ENCODE peak calls at places on chromosomes 6 and 20, in six cellular contexts. One of them, this sample, is unnamed.
A peak's percentile ranks its signal among the peaks of the same experiment; 100 is the strongest.

GRCh38 chr20:5400164-5400762 is 83.5 kb upstream of the PROKR2 start:
- DNase-seq in transverse colon: no peak
- DNase-seq in AG04449: no peak
- DNase-seq in cardiac fibroblast: peak; percentile 36
- DNase-seq in pancreas: no peak
- DNase-seq in IMR-90: peak; percentile 16
- DNase-seq in this sample: peak; percentile 24

GRCh38 chr6:34424200-34425131 is 1.4 kb downstream of the RPS10 start:
- DNase-seq in transverse colon: no peak
- DNase-seq in AG04449: no peak
- DNase-seq in cardiac fibroblast: no peak
- DNase-seq in pancreas: no peak
- DNase-seq in IMR-90: no peak
- DNase-seq in this sample: no peak

GRCh38 chr6:106906227-106906626 is 68.3 kb downstream of the CD24 start:
- DNase-seq in transverse colon: no peak
- DNase-seq in AG04449: no peak
- DNase-seq in cardiac fibroblast: no peak
- DNase-seq in pancreas: no peak
- DNase-seq in IMR-90: no peak
- DNase-seq in this sample: no peak

GRCh38 chr6:13725052-13725451 is 13.4 kb upstream of the RANBP9 start:
- DNase-seq in transverse colon: no peak
- DNase-seq in AG04449: no peak
- DNase-seq in cardiac fibroblast: no peak
- DNase-seq in pancreas: no peak
- DNase-seq in IMR-90: no peak
- DNase-seq in this sample: no peak

GRCh38 chr6:26530203-26530602 is 8.0 kb upstream of the HMGN4 start:
- DNase-seq in transverse colon: no peak
- DNase-seq in AG04449: no peak
- DNase-seq in cardiac fibroblast: no peak
- DNase-seq in pancreas: no peak
- DNase-seq in IMR-90: no peak
- DNase-seq in this sample: no peak

GRCh38 chr20:9515761-9516657 is 1.6 kb downstream of the LAMP5 start:
- DNase-seq in transverse colon: no peak
- DNase-seq in AG04449: no peak
- DNase-seq in cardiac fibroblast: no peak
- DNase-seq in pancreas: peak; percentile 29
- DNase-seq in IMR-90: no peak
- DNase-seq in this sample: no peak

GRCh38 chr6:133463789-133464188 is 222.6 kb downstream of the EYA4 start:
- DNase-seq in transverse colon: no peak
- DNase-seq in AG04449: no peak
- DNase-seq in cardiac fibroblast: no peak
- DNase-seq in pancreas: no peak
- DNase-seq in IMR-90: no peak
- DNase-seq in this sample: no peak

GRCh38 chr6:51569594-51569993 is 517.8 kb downstream of the PKHD1 start:
- DNase-seq in transverse colon: no peak
- DNase-seq in AG04449: no peak
- DNase-seq in cardiac fibroblast: no peak
- DNase-seq in pancreas: no peak
- DNase-seq in IMR-90: no peak
- DNase-seq in this sample: no peak

GRCh38 chr6:169959129-169960002 is 207.9 kb downstream of the ERMARD start:
- DNase-seq in transverse colon: peak; percentile 73
- DNase-seq in AG04449: no peak
- DNase-seq in cardiac fibroblast: no peak
- DNase-seq in pancreas: peak; percentile 53
- DNase-seq in IMR-90: no peak
- DNase-seq in this sample: no peak

GRCh38 chr6:38552136-38552535 is 87.6 kb downstream of the BTBD9 start:
- DNase-seq in transverse colon: no peak
- DNase-seq in AG04449: no peak
- DNase-seq in cardiac fibroblast: no peak
- DNase-seq in pancreas: no peak
- DNase-seq in IMR-90: no peak
- DNase-seq in this sample: no peak

GRCh38 chr20:11274137-11274536 is 600.3 kb upstream of the JAG1 start:
- DNase-seq in transverse colon: no peak
- DNase-seq in AG04449: peak; percentile 55
- DNase-seq in cardiac fibroblast: peak; percentile 84
- DNase-seq in pancreas: peak; percentile 43
- DNase-seq in IMR-90: peak; percentile 79
- DNase-seq in this sample: peak; percentile 67

GRCh38 chr20:58287638-58288037 is 21.9 kb upstream of the RAB22A start:
- DNase-seq in transverse colon: no peak
- DNase-seq in AG04449: no peak
- DNase-seq in cardiac fibroblast: peak; percentile 9
- DNase-seq in pancreas: no peak
- DNase-seq in IMR-90: no peak
- DNase-seq in this sample: no peak

GRCh38 chr6:125077453-125077852 is 76.1 kb upstream of the TPD52L1 start:
- DNase-seq in transverse colon: no peak
- DNase-seq in AG04449: no peak
- DNase-seq in cardiac fibroblast: no peak
- DNase-seq in pancreas: no peak
- DNase-seq in IMR-90: no peak
- DNase-seq in this sample: peak; percentile 34

GRCh38 chr6:122829456-122829855 is 40.4 kb downstream of the SMPDL3A start:
- DNase-seq in transverse colon: no peak
- DNase-seq in AG04449: no peak
- DNase-seq in cardiac fibroblast: no peak
- DNase-seq in pancreas: no peak
- DNase-seq in IMR-90: no peak
- DNase-seq in this sample: no peak

GRCh38 chr20:44166477-44166876 is 20.5 kb downstream of the JPH2 start:
- DNase-seq in transverse colon: no peak
- DNase-seq in AG04449: no peak
- DNase-seq in cardiac fibroblast: peak; percentile 82
- DNase-seq in pancreas: no peak
- DNase-seq in IMR-90: peak; percentile 12
- DNase-seq in this sample: peak; percentile 37

GRCh38 chr6:112745765-112746164 is 398.6 kb downstream of the RFPL4B start:
- DNase-seq in transverse colon: no peak
- DNase-seq in AG04449: no peak
- DNase-seq in cardiac fibroblast: no peak
- DNase-seq in pancreas: no peak
- DNase-seq in IMR-90: no peak
- DNase-seq in this sample: no peak

GRCh38 chr6:12060780-12061619 is 48.9 kb downstream of the HIVEP1 start:
- DNase-seq in transverse colon: peak; percentile 82
- DNase-seq in AG04449: no peak
- DNase-seq in cardiac fibroblast: peak; percentile 68
- DNase-seq in pancreas: peak; percentile 31
- DNase-seq in IMR-90: peak; percentile 51
- DNase-seq in this sample: peak; percentile 76

GRCh38 chr6:105326216-105326615 is 76.7 kb downstream of the PREP start:
- DNase-seq in transverse colon: peak; percentile 29
- DNase-seq in AG04449: no peak
- DNase-seq in cardiac fibroblast: peak; percentile 38
- DNase-seq in pancreas: peak; percentile 48
- DNase-seq in IMR-90: peak; percentile 76
- DNase-seq in this sample: peak; percentile 75

GRCh38 chr6:161222706-161223234 is 51.1 kb downstream of the AGPAT4 start:
- DNase-seq in transverse colon: no peak
- DNase-seq in AG04449: no peak
- DNase-seq in cardiac fibroblast: no peak
- DNase-seq in pancreas: no peak
- DNase-seq in IMR-90: no peak
- DNase-seq in this sample: no peak

GRCh38 chr6:36598739-36599318 is 4.7 kb downstream of the SRSF3 start:
- DNase-seq in transverse colon: peak; percentile 5
- DNase-seq in AG04449: no peak
- DNase-seq in cardiac fibroblast: no peak
- DNase-seq in pancreas: no peak
- DNase-seq in IMR-90: no peak
- DNase-seq in this sample: no peak

GRCh38 chr6:44051516-44051915 is 75.7 kb downstream of the MRPL14 start:
- DNase-seq in transverse colon: no peak
- DNase-seq in AG04449: no peak
- DNase-seq in cardiac fibroblast: peak; percentile 74
- DNase-seq in pancreas: peak; percentile 58
- DNase-seq in IMR-90: peak; percentile 90
- DNase-seq in this sample: peak; percentile 87

GRCh38 chr20:50625986-50626677 is 65.2 kb downstream of the RIPOR3 start:
- DNase-seq in transverse colon: peak; percentile 26
- DNase-seq in AG04449: no peak
- DNase-seq in cardiac fibroblast: peak; percentile 67
- DNase-seq in pancreas: peak; percentile 34
- DNase-seq in IMR-90: peak; percentile 39
- DNase-seq in this sample: peak; percentile 36

GRCh38 chr20:45969712-45970634 is 2.0 kb downstream of the ZNF335 start:
- DNase-seq in transverse colon: peak; percentile 19
- DNase-seq in AG04449: no peak
- DNase-seq in cardiac fibroblast: peak; percentile 77
- DNase-seq in pancreas: peak; percentile 36
- DNase-seq in IMR-90: peak; percentile 64
- DNase-seq in this sample: peak; percentile 73

GRCh38 chr6:41901882-41902519 is 6.8 kb upstream of the USP49 start:
- DNase-seq in transverse colon: peak; percentile 10
- DNase-seq in AG04449: no peak
- DNase-seq in cardiac fibroblast: peak; percentile 61
- DNase-seq in pancreas: peak; percentile 34
- DNase-seq in IMR-90: peak; percentile 16
- DNase-seq in this sample: no peak
- TF ChIP-seq CTCF in transverse colon: no peak
- TF ChIP-seq CTCF in AG04449: peak; percentile 14
- TF ChIP-seq CTCF in cardiac fibroblast: peak; percentile 38
- TF ChIP-seq CTCF in pancreas: no peak
- TF ChIP-seq CTCF in IMR-90: peak; percentile 29
- TF ChIP-seq CTCF in this sample: peak; percentile 28

DNA sequence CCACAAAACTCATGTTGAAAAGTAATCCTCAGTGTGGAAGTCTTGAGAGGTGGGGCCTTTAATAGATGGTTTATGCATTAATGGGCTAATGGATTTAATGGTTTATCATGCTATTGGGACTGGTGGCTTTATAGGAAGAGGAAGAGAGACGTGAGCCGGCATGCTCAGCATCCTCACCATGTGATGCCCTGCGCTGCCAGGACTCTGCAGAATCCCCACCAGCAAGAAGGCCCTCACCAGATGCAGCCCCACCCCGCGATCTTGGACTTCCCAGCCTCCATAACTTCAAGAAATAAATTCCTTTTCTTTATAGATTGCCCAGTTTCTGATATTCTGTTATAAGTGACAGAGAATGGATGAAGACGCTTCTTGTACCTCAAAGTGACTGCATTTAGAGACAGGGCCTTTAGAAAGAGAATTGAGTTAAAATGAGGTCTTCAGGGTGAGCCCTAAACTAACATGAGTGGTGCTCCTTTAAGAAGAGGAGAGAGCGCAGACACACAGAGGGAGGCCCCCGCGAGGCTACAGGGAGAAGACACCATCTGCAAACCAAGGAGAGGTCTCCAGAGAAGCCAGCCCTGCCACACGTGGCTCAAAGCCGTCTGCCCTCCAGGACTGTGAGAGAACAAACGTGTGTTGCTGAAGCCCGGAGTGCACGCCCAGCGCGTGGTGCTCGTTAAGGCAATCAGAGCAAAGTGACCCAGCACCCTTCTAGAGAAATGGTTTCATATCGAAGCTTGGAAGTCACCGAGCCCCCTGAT is 56.9 kb downstream of the IRF4 start:
- DNase-seq in transverse colon: no peak
- DNase-seq in AG04449: no peak
- DNase-seq in cardiac fibroblast: no peak
- DNase-seq in pancreas: no peak
- DNase-seq in IMR-90: no peak
- DNase-seq in this sample: no peak
- H3K4me3 ChIP-seq in transverse colon: no peak overlapping the region
- H3K4me3 ChIP-seq in AG04449: no peak overlapping the region
- H3K4me3 ChIP-seq in cardiac fibroblast: no peak overlapping the region
- H3K4me3 ChIP-seq in pancreas: no peak overlapping the region
- H3K4me3 ChIP-seq in IMR-90: no peak overlapping the region
- H3K4me3 ChIP-seq in this sample: no peak overlapping the region

DNA sequence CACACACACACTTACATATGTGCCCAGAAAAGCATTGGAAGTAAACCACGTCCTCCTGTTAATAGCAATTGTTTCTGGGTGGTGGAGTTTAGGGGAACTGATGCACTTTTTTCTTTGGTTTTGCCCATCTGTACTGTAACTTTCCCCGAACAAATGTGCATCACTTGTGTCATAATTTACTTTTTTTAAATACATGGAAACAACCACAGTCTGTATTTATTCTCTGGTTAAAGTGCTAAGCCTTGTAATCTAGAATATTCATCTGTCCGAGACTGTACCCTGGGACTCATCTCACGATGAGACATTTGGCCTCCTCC is 61.5 kb upstream of the CD93 start:
- DNase-seq in transverse colon: no peak
- DNase-seq in AG04449: no peak
- DNase-seq in cardiac fibroblast: no peak
- DNase-seq in pancreas: no peak
- DNase-seq in IMR-90: no peak
- DNase-seq in this sample: no peak
- TF ChIP-seq CTCF in transverse colon: no peak
- TF ChIP-seq CTCF in AG04449: no peak
- TF ChIP-seq CTCF in cardiac fibroblast: no peak
- TF ChIP-seq CTCF in pancreas: no peak
- TF ChIP-seq CTCF in IMR-90: no peak
- TF ChIP-seq CTCF in this sample: no peak

DNA sequence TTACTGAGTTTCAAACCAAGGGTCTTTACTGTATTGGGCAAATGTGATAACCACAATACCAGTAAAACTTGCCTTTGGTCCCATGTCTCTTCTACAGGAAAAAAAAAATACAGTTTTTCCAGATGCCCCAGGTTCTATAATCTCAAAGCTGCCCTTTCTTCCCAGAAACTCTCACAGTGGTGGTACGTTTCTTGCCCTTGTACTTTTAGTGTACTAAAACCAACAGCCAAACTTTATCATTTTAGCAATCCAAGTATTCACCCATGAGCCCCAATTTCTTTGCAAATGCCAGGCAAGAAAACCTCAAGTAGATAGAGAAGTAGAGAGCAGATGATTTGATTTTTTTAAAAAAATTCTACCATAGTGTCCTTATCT is 157.8 kb downstream of the OR2B2 start:
- DNase-seq in transverse colon: no peak
- DNase-seq in AG04449: no peak
- DNase-seq in cardiac fibroblast: no peak
- DNase-seq in pancreas: no peak
- DNase-seq in IMR-90: no peak
- DNase-seq in this sample: no peak
- H3K4me3 ChIP-seq in transverse colon: peak overlapping the region; percentile 92
- H3K4me3 ChIP-seq in AG04449: peak overlapping the region; percentile 56
- H3K4me3 ChIP-seq in cardiac fibroblast: peak overlapping the region; percentile 48
- H3K4me3 ChIP-seq in pancreas: no peak overlapping the region
- H3K4me3 ChIP-seq in IMR-90: peak overlapping the region; percentile 58
- H3K4me3 ChIP-seq in this sample: peak overlapping the region; percentile 97